ENCODE peak calls at places on chromosomes 12 and 14, in four cellular contexts. L is HFFc6, R is mammary epithelial cell, K is lower leg skin. O is an unnamed sample.

GRCh38 chr14:99916091-99916383 is 122.8 kb downstream of the EML1 start:
- DNase-seq in L (no peak), R (no peak), K (no peak), O (no peak)

GRCh38 chr14:31229638-31230229 is 22.1 kb upstream of the HECTD1 start:
- DNase-seq in L (peak; percentile 88), R (peak; percentile 97), K (peak; percentile 88), O (no peak)

GRCh38 chr12:96434107-96434506 is 33.9 kb upstream of the CDK17 start:
- DNase-seq in L (peak; percentile 39), R (no peak), K (no peak), O (peak; percentile 28)

GRCh38 chr14:40889126-40889525 is 717.5 kb upstream of the LRFN5 start:
- DNase-seq in L (no peak), R (no peak), K (no peak), O (no peak)

GRCh38 chr12:100128509-100128908 is 14.2 kb downstream of the BLTP3B start:
- DNase-seq in L (peak; percentile 53), R (peak; percentile 65), K (no peak), O (no peak)

GRCh38 chr12:3197131-3197818 is 120.1 kb downstream of the TSPAN9 start:
- DNase-seq in L (no peak), R (no peak), K (no peak), O (no peak)

GRCh38 chr12:58367041-58367440 is 425.7 kb downstream of the ATP23 start:
- DNase-seq in L (peak; percentile 38), R (no peak), K (no peak), O (no peak)

GRCh38 chr12:58988643-58989042 is 68.3 kb upstream of the LRIG3 start:
- DNase-seq in L (no peak), R (no peak), K (no peak), O (no peak)

GRCh38 chr12:50686976-50687375 is 76.9 kb upstream of the ATF1 start:
- DNase-seq in L (no peak), R (no peak), K (no peak), O (no peak)

GRCh38 chr12:78534311-78534710 is 330.3 kb upstream of the SYT1 start:
- DNase-seq in L (no peak), R (no peak), K (no peak), O (no peak)

GRCh38 chr12:56152132-56152755 is at the start of gene MYL6B:
- DNase-seq in L (peak; percentile 86), R (peak; percentile 89), K (peak; percentile 99), O (peak; percentile 89)

GRCh38 chr12:8628731-8629130 is 16.1 kb upstream of the AICDA start:
- DNase-seq in L (no peak), R (no peak), K (no peak), O (no peak)

GRCh38 chr14:102210421-102211042 is 70.8 kb downstream of the WDR20 start:
- DNase-seq in L (no peak), R (no peak), K (no peak), O (no peak)

GRCh38 chr14:102208741-102209140 is 69.0 kb downstream of the WDR20 start:
- DNase-seq in L (no peak), R (no peak), K (no peak), O (no peak)

GRCh38 chr14:102207831-102208365 is 68.2 kb downstream of the WDR20 start:
- DNase-seq in L (no peak), R (no peak), K (no peak), O (no peak)

GRCh38 chr14:102211240-102211639 is 71.5 kb downstream of the WDR20 start:
- DNase-seq in L (no peak), R (no peak), K (no peak), O (no peak)

GRCh38 chr14:102209224-102209966 is 69.7 kb downstream of the WDR20 start:
- DNase-seq in L (peak; percentile 47), R (no peak), K (no peak), O (no peak)
- TF ChIP-seq CTCF in L (peak; percentile 66), R (peak; percentile 30), K (no peak), O (no peak)

GRCh38 chr12:106357549-106358409 is at the start of gene POLR3B:
- DNase-seq in L (peak; percentile 95), R (peak; percentile 93), K (peak; percentile 99), O (peak; percentile 89)

GRCh38 chr12:106362971-106363370 is 5.4 kb downstream of the POLR3B start:
- DNase-seq in L (no peak), R (no peak), K (no peak), O (no peak)

GRCh38 chr12:106359620-106360399 is 2.3 kb downstream of the POLR3B start:
- DNase-seq in L (no peak), R (no peak), K (no peak), O (no peak)

GRCh38 chr12:106358410-106359241 is 1.1 kb downstream of the POLR3B start:
- DNase-seq in L (peak; percentile 45), R (no peak), K (no peak), O (no peak)

GRCh38 chr12:106360400-106360994 is 2.9 kb downstream of the POLR3B start:
- DNase-seq in L (no peak), R (no peak), K (no peak), O (no peak)
- TF ChIP-seq CTCF in L (no peak), R (no peak), K (no peak), O (no peak)

DNA sequence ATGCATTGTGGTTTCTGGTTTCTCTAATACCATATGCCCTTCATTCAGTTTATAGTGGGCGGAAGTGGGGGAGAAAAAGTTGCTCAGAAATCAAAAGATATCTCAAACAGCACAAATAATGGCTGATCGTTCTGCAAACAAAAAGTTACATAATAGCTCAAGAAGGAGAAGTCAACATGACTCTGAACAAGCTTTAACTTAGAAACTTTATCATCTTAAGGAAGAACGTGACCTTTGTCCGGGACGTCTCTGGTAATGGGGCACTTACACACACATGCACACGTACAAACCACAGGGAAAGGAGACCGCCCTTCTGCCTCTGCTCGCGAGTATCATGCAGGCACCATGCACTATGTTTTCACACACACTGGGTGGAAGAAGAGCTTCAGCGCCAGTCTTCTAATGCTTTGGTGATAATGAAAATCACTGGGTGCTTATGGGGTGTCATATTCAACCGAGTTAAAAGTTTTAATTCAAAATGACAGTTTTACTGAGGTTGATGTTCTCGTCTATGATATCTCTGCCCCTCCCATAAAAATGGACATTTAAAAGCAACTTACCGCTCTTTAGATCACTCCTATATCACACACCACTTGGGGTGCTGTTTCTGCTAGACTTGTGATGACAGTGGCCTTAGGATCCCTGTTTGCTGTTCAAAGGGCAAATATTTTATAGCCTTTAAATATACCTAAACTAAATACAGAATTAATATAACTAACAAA is 4.7 kb downstream of the FOS start:
- DNase-seq in L (peak; percentile 84), R (peak; percentile 44), K (peak; percentile 82), O (no peak)
- TF ChIP-seq CTCF in L (peak; percentile 69), R (peak; percentile 31), K (no peak), O (no peak)

GRCh38 chr14:33430414-33430813 is 491.7 kb downstream of the NPAS3 start:
- DNase-seq in L (no peak), R (no peak), K (no peak), O (no peak)

GRCh38 chr14:33435911-33436310 is 497.2 kb downstream of the NPAS3 start:
- DNase-seq in L (peak; percentile 42), R (peak; percentile 69), K (no peak), O (no peak)

DNA sequence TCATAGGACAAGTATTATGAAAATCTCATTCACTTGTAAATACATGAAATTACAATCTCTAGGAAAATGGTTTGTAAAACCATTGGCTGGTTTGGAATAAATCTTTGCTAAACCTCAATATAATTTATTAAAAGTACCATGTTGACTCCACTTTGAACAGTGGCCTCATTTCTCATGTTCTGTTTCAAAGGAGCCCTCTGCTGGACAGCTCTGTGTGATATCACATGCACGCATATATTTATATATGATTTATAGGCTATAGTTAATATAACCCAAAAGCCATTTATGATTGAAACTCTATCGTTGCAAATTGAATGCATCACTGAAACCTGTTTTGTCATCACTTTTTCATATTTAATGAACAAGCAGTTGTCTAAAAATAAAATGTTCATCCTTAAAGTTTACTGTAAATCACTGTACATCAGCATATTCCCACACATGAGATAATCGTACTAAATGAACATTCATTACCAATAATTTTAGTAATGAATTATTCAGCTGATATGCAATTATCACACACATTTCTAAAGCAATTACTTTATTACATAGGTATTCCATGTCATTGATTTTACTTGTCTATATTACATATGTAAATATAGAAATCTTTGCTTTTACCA is 493.8 kb downstream of the NPAS3 start:
- DNase-seq in L (peak; percentile 13), R (peak; percentile 11), K (no peak), O (no peak)
- TF ChIP-seq CTCF in L (peak; percentile 72), R (peak; percentile 61), K (no peak), O (peak; percentile 9)

GRCh38 chr12:102540856-102541385 is 60.6 kb upstream of the IGF1 start:
- DNase-seq in L (peak; percentile 39), R (no peak), K (no peak), O (no peak)

GRCh38 chr12:102539651-102540553 is 59.5 kb upstream of the IGF1 start:
- DNase-seq in L (peak; percentile 95), R (no peak), K (no peak), O (no peak)

GRCh38 chr12:102542816-102543448 is 62.6 kb upstream of the IGF1 start:
- DNase-seq in L (no peak), R (no peak), K (no peak), O (no peak)

GRCh38 chr12:102543931-102544485 is 63.6 kb upstream of the IGF1 start:
- DNase-seq in L (peak; percentile 22), R (no peak), K (no peak), O (no peak)

GRCh38 chr12:102543494-102543893 is 63.1 kb upstream of the IGF1 start:
- DNase-seq in L (peak; percentile 37), R (no peak), K (no peak), O (peak; percentile 6)
- TF ChIP-seq CTCF in L (peak; percentile 69), R (no peak), K (no peak), O (no peak)

DNA sequence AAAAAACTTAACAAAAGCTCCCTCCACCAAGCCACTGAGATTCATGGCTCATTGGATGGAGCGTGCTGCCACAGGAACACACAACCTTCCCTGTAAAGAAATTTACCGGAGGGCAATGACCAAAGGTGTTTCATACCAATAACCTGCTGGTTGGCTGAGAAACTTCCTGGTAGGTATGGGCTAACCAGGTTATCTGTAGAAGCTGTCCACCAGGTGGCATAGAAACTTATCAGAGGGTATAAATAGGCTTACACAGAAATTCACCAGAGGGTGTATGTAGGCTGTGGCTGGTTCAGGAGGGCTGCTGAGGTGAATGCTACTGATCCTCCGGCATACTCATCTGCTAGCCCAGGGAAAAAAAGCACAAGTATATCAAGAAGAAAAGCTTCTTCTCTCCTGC is 27.1 kb upstream of the MTERF2 start:
- DNase-seq in L (no peak), R (peak; percentile 41), K (no peak), O (no peak)
- TF ChIP-seq CTCF in L (peak; percentile 34), R (peak; percentile 54), K (no peak), O (no peak)

GRCh38 chr14:64801800-64802199 is 77.9 kb downstream of the SPTB start:
- DNase-seq in L (peak; percentile 12), R (no peak), K (no peak), O (peak; percentile 39)
- TF ChIP-seq CTCF in L (peak; percentile 78), R (peak; percentile 44), K (no peak), O (no peak)

GRCh38 chr12:33431648-33432047 is 8.0 kb downstream of the SYT10 start:
- DNase-seq in L (no peak), R (no peak), K (no peak), O (no peak)

GRCh38 chr12:33423706-33424105 is 15.9 kb downstream of the SYT10 start:
- DNase-seq in L (no peak), R (no peak), K (no peak), O (no peak)

GRCh38 chr12:33429468-33429867 is 10.2 kb downstream of the SYT10 start:
- DNase-seq in L (no peak), R (no peak), K (no peak), O (no peak)

GRCh38 chr12:33432992-33433391 is 6.6 kb downstream of the SYT10 start:
- DNase-seq in L (no peak), R (no peak), K (no peak), O (no peak)

GRCh38 chr12:33427071-33427470 is 12.5 kb downstream of the SYT10 start:
- DNase-seq in L (no peak), R (peak; percentile 45), K (no peak), O (no peak)
- TF ChIP-seq CTCF in L (no peak), R (peak; percentile 63), K (no peak), O (no peak)

O was measured in GM20000.